ENCODE peak calls at places on chromosomes 16 and 17, in four cellular contexts. M, U, T and R are unnamed samples.
A peak's percentile ranks its signal among the peaks of the same experiment; 100 is the strongest.

GRCh38 chr17:38322156-38322779 is 21.5 kb downstream of the GPR179 start:
- DNase-seq in M (peak; percentile 65), U (peak; percentile 82), T (peak; percentile 69), R (no peak)

GRCh38 chr17:27376637-27377547 is 79.4 kb upstream of the KSR1 start:
- DNase-seq in M (no peak), U (no peak), T (no peak), R (peak; percentile 43)

GRCh38 chr16:85181091-85181738 is 68.9 kb upstream of the CIBAR2 start:
- DNase-seq in M (no peak), U (no peak), T (no peak), R (no peak)

GRCh38 chr17:17834974-17835373 is 1.8 kb downstream of the SREBF1 start:
- DNase-seq in M (no peak), U (no peak), T (no peak), R (no peak)

GRCh38 chr16:86584726-86585721 is 6.7 kb downstream of the FOXL1 start:
- DNase-seq in M (no peak), U (no peak), T (no peak), R (peak; percentile 28)

GRCh38 chr17:17924131-17924856 is 47.9 kb downstream of the TOM1L2 start:
- DNase-seq in M (no peak), U (no peak), T (no peak), R (no peak)

GRCh38 chr17:44549736-44550135 is 7.5 kb upstream of the FZD2 start:
- DNase-seq in M (no peak), U (no peak), T (no peak), R (no peak)

GRCh38 chr17:19447085-19447583 is 36.1 kb downstream of the RNF112 start:
- DNase-seq in M (peak; percentile 80), U (peak; percentile 94), T (peak; percentile 73), R (peak; percentile 86)

GRCh38 chr16:70391881-70392481 is 45.3 kb downstream of the DDX19A start:
- DNase-seq in M (no peak), U (no peak), T (no peak), R (no peak)

GRCh38 chr16:28923652-28924398 is 1.2 kb downstream of the RABEP2 start:
- DNase-seq in M (peak; percentile 69), U (peak; percentile 53), T (peak; percentile 29), R (no peak)

GRCh38 chr17:63399856-63400255 is 46.2 kb downstream of the CYB561 start:
- DNase-seq in M (peak; percentile 40), U (no peak), T (peak; percentile 40), R (no peak)

GRCh38 chr17:57288034-57288752 is 31.9 kb downstream of the MSI2 start:
- DNase-seq in M (no peak), U (no peak), T (no peak), R (no peak)

GRCh38 chr16:48901712-48902374 is 291.9 kb upstream of the N4BP1 start:
- DNase-seq in M (no peak), U (peak; percentile 53), T (no peak), R (no peak)

GRCh38 chr17:10271004-10271620 is 72.7 kb upstream of the GAS7 start:
- DNase-seq in M (no peak), U (no peak), T (no peak), R (no peak)

GRCh38 chr16:65524997-65525396 is 403.1 kb upstream of the CDH11 start:
- DNase-seq in M (no peak), U (no peak), T (no peak), R (no peak)

GRCh38 chr17:49495842-49496182 is 719 bp downstream of the NGFR start:
- DNase-seq in M (no peak), U (peak; percentile 61), T (no peak), R (no peak)

GRCh38 chr17:78427140-78427539 is 48.7 kb downstream of the PGS1 start:
- DNase-seq in M (no peak), U (no peak), T (no peak), R (no peak)

GRCh38 chr17:78423961-78424747 is 45.7 kb downstream of the PGS1 start:
- DNase-seq in M (no peak), U (no peak), T (no peak), R (no peak)

GRCh38 chr17:78428025-78428575 is 49.7 kb downstream of the PGS1 start:
- DNase-seq in M (no peak), U (no peak), T (no peak), R (no peak)

GRCh38 chr17:78425429-78425828 is 47.0 kb downstream of the PGS1 start:
- DNase-seq in M (no peak), U (no peak), T (no peak), R (no peak)

DNA sequence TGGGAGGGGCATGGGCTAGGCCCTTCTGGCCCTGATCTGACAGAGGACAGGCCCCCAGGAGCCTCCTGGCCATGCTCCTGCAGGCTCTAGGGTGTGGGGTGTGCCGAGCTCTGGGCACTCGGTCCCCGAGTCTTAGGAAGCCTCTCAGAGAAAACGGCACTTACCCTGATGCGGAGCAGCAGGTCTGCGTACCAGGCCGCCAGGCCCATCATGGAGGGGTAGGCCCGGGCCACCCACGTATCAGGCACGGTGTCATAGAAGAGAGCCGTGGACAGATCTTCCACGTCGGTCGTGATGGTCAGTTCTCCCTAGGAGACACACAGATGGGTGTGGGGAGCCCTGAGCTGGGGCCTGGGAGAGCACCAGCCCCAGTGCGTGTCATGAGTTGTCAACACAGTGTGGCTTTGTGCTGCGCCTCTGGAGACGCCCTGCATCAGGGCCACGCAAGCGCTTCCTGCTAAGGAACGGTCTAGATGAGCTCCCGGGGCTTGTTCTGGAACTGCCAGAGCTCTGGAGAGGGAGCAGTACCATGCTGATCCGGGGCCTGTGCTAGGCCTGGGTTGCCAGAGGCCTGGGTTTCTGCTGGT is 47.9 kb downstream of the PGS1 start:
- DNase-seq in M (no peak), U (no peak), T (no peak), R (no peak)
- TF ChIP-seq POLR2AphosphoS5 in M (no peak), U (no peak), T (no peak), R (no peak)

GRCh38 chr17:78421534-78422266 is 43.3 kb downstream of the PGS1 start:
- DNase-seq in M (peak; percentile 84), U (peak; percentile 91), T (peak; percentile 80), R (peak; percentile 77)
- TF ChIP-seq POLR2AphosphoS5 in M (no peak), U (no peak), T (no peak), R (no peak)

GRCh38 chr17:41692722-41693521 is 4.2 kb downstream of the EIF1 start:
- DNase-seq in M (no peak), U (no peak), T (no peak), R (no peak)
- TF ChIP-seq POLR2AphosphoS5 in M (peak; percentile 23), U (peak; percentile 22), T (no peak), R (peak; percentile 46)

GRCh38 chr17:40017422-40018080 is 2.3 kb downstream of the CSF3 start:
- DNase-seq in M (no peak), U (no peak), T (no peak), R (no peak)

GRCh38 chr17:40016692-40017000 is 1.4 kb downstream of the CSF3 start:
- DNase-seq in M (no peak), U (no peak), T (no peak), R (no peak)

GRCh38 chr17:40014375-40014980 is 762 bp upstream of the CSF3 start:
- DNase-seq in M (no peak), U (no peak), T (no peak), R (peak; percentile 71)

GRCh38 chr17:40015998-40016691 is 905 bp downstream of the CSF3 start:
- DNase-seq in M (no peak), U (no peak), T (no peak), R (no peak)

DNA sequence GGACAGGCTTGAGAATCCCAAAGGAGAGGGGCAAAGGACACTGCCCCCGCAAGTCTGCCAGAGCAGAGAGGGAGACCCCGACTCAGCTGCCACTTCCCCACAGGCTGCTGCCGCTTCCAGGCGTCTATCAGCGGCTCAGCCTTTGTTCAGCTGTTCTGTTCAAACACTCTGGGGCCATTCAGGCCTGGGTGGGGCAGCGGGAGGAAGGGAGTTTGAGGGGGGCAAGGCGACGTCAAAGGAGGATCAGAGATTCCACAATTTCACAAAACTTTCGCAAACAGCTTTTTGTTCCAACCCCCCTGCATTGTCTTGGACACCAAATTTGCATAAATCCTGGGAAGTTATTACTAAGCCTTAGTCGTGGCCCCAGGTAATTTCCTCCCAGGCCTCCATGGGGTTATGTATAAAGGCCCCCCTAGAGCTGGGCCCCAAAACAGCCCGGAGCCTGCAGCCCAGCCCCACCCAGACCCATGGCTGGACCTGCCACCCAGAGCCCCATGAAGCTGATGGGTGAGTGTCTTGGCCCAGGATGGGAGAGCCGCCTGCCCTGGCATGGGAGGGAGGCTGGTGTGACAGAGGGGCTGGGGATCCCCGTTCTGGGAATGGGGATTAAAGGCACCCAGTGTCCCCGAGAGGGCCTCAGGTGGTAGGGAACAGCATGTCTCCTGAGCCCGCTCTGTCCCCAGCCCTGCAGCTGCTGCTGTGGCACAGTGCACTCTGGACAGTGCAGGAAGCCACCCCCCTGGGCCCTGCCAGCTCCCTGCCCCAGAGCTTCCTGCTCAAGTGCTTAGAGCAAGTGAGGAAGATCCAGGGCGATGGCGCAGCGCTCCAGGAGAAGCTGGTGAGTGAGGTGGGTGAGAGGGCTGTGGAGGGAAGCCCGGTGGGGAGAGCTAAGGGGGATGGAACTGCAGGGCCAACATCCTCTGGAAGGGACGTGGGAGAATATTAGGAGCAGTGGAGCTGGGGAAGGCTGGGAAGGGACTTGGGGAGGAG is at the start of gene CSF3:
- DNase-seq in M (peak; percentile 62), U (no peak), T (peak; percentile 43), R (peak; percentile 31)
- TF ChIP-seq POLR2AphosphoS5 in M (no peak), U (no peak), T (no peak), R (peak; percentile 43)

GRCh38 chr17:71910002-71910401 is 210.8 kb upstream of the SOX9 start:
- DNase-seq in M (no peak), U (no peak), T (no peak), R (no peak)
- TF ChIP-seq POLR2AphosphoS5 in M (no peak), U (no peak), T (no peak), R (no peak)

DNA sequence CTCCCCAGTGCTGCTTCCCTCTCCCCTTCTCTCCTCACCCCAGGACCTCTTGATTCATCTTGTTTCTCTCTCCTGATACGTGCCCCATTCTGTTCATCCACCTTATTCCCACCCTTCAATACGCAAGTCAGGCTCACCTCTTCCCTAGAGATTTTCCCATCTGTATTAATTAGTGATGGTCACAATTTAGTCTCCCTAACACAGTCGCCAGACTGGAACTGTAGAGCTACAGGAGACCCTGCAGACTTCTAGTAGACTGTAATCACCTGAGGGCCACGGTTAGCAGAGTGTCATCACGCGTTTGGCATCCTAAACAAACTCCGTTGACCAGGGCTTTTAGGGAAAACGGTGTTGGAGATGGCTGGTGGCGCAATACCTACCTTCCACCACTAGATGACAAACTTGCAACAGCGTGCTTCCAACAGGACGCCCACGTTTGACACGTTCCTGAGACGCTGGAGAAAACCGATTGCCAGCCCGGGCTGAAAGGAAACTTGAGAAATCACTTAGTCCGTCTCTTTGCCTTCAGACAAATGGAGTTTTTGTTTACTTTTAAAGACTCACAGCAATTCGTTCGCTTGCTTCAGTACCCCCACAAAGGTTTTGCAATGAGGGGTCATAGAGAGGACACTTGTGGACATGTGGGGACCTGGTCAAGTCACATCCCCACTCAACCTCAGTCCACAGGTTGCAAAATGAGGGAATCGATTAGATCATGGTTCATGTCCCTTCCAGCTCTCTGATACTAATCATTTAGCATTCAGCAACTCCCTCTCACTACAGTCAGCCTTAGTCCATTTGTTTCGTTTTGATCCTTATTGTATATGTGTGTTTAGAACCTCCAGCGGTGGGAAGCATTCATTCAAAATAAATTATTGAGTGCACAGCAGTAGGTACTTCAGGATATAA is 20.6 kb downstream of the MYL4 start:
- DNase-seq in M (peak; percentile 88), U (peak; percentile 94), T (peak; percentile 85), R (peak; percentile 93)
- TF ChIP-seq POLR2AphosphoS5 in M (peak; percentile 57), U (no peak), T (peak; percentile 77), R (peak; percentile 55)